ENCODE peak calls at places on chromosomes 6 and 20, in eight cellular contexts. Y, S, X, Z, O, M, N and T are unnamed samples.

GRCh38 chr6:107600936-107601335 is 111.0 kb downstream of the SOBP start:
- DNase-seq in Y (peak), S (peak), X (peak), Z (no peak), O (peak), M (no peak), N (peak), T (peak)

GRCh38 chr6:131858765-131859490 is 51.1 kb downstream of the ENPP1 start:
- DNase-seq in Y (no peak), S (peak), X (peak), Z (no peak), O (peak), M (no peak), N (peak), T (no peak)

GRCh38 chr6:149566372-149567193 is at the start of gene GINM1:
- DNase-seq in Y (peak), S (peak), X (peak), Z (peak), O (peak), M (peak), N (peak), T (no peak)

GRCh38 chr20:7196481-7196880 is 429.0 kb downstream of the BMP2 start:
- DNase-seq in Y (no peak), S (peak), X (no peak), Z (no peak), O (peak), M (no peak), N (no peak), T (peak)

GRCh38 chr6:1578293-1578745 is 31.4 kb upstream of the FOXC1 start:
- DNase-seq in Y (no peak), S (no peak), X (no peak), Z (no peak), O (no peak), M (no peak), N (no peak), T (no peak)

GRCh38 chr20:57902478-57902877 is 192.7 kb upstream of the PMEPA1 start:
- DNase-seq in Y (no peak), S (peak), X (peak), Z (no peak), O (peak), M (no peak), N (peak), T (peak)

GRCh38 chr6:82741996-82742385 is 323.6 kb downstream of the UBE3D start:
- DNase-seq in Y (no peak), S (no peak), X (no peak), Z (no peak), O (no peak), M (no peak), N (no peak), T (peak)

GRCh38 chr6:111361648-111362047 is 121.4 kb downstream of the REV3L start:
- DNase-seq in Y (no peak), S (peak), X (peak), Z (no peak), O (peak), M (no peak), N (peak), T (no peak)

GRCh38 chr6:128280066-128280465 is 240.3 kb downstream of the PTPRK start:
- DNase-seq in Y (no peak), S (no peak), X (no peak), Z (no peak), O (no peak), M (no peak), N (no peak), T (no peak)

GRCh38 chr6:66508433-66508832 is 801.4 kb upstream of the EYS start:
- DNase-seq in Y (no peak), S (peak), X (no peak), Z (no peak), O (peak), M (no peak), N (peak), T (no peak)

GRCh38 chr20:36181934-36182603 is 27.5 kb downstream of the EPB41L1 start:
- DNase-seq in Y (no peak), S (no peak), X (peak), Z (no peak), O (peak), M (no peak), N (peak), T (no peak)

DNA sequence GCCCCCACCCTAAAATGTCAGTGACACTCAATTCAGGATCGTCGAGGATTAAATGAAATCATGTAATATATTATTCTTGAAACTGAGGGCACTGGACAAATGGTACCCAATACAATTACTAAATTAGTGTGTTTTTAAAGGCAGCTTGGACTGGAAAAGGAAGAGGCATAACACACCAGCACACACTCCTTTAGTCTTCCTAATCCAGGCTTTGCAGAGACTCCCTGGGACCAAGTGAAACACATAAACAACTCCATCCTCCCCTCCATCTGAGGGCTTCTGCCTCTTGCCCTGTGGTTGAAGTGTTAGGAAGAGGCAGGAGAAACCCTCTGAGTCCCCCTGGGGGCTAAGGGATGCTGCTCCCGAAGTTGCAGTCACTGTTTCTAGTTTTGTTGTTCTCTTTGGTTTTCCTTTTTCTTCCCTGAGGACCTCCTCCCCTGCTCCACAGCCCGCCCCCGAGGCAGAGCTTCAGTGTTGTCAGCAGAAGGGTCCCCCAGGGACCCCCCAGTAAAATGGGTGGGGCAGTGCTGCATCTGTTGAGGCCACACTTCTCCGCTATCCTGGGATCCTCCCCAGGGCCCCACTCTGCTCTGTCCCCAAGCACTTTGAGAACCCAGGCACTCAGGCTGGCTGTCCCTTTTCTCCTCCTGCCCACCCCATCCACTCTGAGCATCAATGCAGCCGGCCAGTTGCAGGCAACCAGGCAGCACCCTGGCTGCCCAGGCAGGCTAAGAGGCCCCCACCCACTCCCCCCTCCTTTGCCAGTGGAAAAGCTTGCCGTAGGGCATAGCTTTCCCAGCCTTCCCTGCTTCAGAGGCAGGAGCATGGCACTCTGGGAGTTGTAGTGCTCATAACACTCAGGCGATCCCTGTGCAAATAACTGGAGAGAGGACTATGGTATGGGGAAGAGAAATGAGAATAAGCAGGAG is 5.9 kb downstream of the TMEM63B start:
- DNase-seq in Y (peak), S (peak), X (no peak), Z (no peak), O (peak), M (peak), N (peak), T (no peak)
- TF ChIP-seq CTCF in Y (no peak), S (no peak), X (no peak), Z (no peak), O (peak), M (no peak), N (no peak), T (no peak)

GRCh38 chr6:113560908-113561307 is 296.2 kb upstream of the MARCKS start:
- DNase-seq in Y (no peak), S (peak), X (peak), Z (no peak), O (peak), M (no peak), N (peak), T (peak)

GRCh38 chr6:113570176-113570575 is 287.0 kb upstream of the MARCKS start:
- DNase-seq in Y (no peak), S (no peak), X (no peak), Z (no peak), O (no peak), M (no peak), N (peak), T (no peak)

GRCh38 chr6:113562248-113562647 is 294.9 kb upstream of the MARCKS start:
- DNase-seq in Y (no peak), S (no peak), X (no peak), Z (no peak), O (no peak), M (no peak), N (no peak), T (no peak)

GRCh38 chr6:113564401-113565161 is 292.6 kb upstream of the MARCKS start:
- DNase-seq in Y (peak), S (no peak), X (peak), Z (peak), O (peak), M (peak), N (peak), T (peak)

GRCh38 chr6:113565306-113565705 is 291.8 kb upstream of the MARCKS start:
- DNase-seq in Y (no peak), S (no peak), X (peak), Z (no peak), O (no peak), M (no peak), N (no peak), T (no peak)
- H3K4me3 ChIP-seq in Y (peak), S (no peak), X (no peak), Z (no peak), O (peak), M (peak), N (no peak), T (no peak)

DNA sequence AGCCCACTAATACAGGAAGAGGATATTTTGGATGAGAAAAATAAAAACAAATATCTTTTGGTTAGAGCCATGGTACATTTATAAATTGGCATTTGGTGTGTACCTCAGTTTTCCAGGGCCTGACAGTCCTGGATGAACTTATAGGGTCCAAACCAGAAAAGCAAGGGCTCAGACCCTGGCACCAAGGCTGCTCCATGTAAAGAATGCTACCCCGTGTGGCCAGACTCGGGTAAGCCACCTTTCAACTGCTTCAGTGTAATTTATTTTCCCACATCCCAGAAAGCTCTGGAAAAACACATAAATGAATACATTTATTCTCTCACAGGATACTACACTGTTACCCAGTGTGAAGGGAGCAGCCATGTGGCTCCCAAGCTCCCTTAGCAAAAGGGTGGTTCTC is 13.9 kb downstream of the MRPL14 start:
- DNase-seq in Y (no peak), S (no peak), X (no peak), Z (no peak), O (peak), M (no peak), N (no peak), T (no peak)
- TF ChIP-seq CTCF in Y (no peak), S (peak), X (peak), Z (no peak), O (peak), M (peak), N (peak), T (peak)

GRCh38 chr6:10419749-10420545 is 5.1 kb upstream of the TFAP2A start:
- DNase-seq in Y (no peak), S (peak), X (no peak), Z (no peak), O (no peak), M (no peak), N (no peak), T (no peak)
- H3K4me3 ChIP-seq in Y (no peak), S (peak), X (no peak), Z (no peak), O (no peak), M (no peak), N (no peak), T (no peak)

GRCh38 chr6:138724015-138724414 is 49.6 kb upstream of the CCDC28A start:
- DNase-seq in Y (peak), S (no peak), X (peak), Z (no peak), O (peak), M (no peak), N (peak), T (no peak)
- TF ChIP-seq CTCF in Y (no peak), S (no peak), X (peak), Z (no peak), O (peak), M (no peak), N (no peak), T (no peak)

GRCh38 chr6:139530551-139530950 is 156.1 kb upstream of the CITED2 start:
- DNase-seq in Y (no peak), S (no peak), X (no peak), Z (no peak), O (no peak), M (no peak), N (no peak), T (no peak)
- H3K4me3 ChIP-seq in Y (no peak), S (no peak), X (no peak), Z (no peak), O (no peak), M (no peak), N (no peak), T (no peak)

DNA sequence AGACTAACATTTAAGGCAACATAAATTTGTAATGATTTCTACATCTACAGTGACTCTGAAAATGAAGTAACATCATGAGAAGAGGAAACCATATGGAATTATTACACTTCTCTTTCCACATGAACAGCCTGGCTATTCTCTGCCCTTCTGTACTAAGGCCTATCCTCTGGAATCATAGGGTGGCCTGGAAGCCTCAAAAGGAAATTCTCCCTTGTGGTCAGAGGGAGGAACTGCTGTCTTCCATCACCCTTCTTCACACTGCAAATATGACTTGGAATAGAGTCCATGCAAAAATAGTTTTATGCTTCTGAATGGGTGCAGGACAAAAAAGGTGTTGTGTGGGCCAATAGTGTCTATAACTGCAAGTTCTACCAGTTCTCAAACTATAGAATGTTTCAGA is 44.6 kb upstream of the SH3BGRL2 start:
- DNase-seq in Y (no peak), S (peak), X (peak), Z (no peak), O (peak), M (no peak), N (peak), T (no peak)
- TF ChIP-seq CTCF in Y (peak), S (peak), X (peak), Z (no peak), O (peak), M (peak), N (peak), T (peak)

DNA sequence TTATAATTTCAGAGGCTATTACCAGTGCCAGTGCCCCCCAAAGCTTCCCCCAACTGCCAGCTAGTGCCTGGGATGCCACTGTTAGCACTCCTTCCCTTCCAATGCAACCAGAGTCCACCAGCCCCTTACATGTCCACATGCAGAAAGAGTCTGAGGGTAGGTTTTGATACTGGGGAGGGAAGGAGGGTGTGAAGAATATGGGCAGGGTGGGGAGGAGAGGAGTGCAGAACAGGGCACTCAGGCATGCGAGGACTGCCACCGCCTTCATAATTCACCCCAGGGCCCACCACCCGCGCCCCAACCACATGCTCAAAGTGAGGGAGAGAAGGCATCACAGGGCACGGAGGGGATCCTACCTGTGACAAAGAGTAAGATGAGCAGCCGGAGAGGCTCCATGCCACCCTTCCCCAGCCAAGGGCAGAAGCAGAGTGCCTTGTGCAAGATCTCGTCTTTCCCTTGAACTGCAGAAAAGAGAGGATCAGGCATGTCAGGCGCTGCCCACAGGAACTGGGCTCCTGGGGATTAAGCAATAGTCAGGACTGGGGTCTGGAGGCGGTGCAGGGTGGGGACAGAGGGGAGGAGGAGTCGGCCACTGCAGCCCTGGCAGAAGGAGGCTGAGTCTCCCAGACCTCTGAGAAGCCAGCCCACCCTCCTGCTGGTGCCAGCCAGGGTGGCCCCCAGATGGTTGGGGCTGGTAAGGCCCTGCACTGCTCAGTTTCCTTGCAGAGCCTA is at the start of gene TREM2:
- DNase-seq in Y (no peak), S (no peak), X (no peak), Z (no peak), O (no peak), M (peak), N (no peak), T (no peak)
- H3K4me3 ChIP-seq in Y (no peak), S (no peak), X (no peak), Z (no peak), O (no peak), M (peak), N (no peak), T (no peak)

GRCh38 chr20:60837386-60837785 is 414.7 kb upstream of the CDH4 start:
- DNase-seq in Y (no peak), S (no peak), X (no peak), Z (no peak), O (no peak), M (no peak), N (no peak), T (no peak)

GRCh38 chr20:60835883-60836282 is 416.2 kb upstream of the CDH4 start:
- DNase-seq in Y (no peak), S (no peak), X (no peak), Z (no peak), O (no peak), M (no peak), N (no peak), T (no peak)

DNA sequence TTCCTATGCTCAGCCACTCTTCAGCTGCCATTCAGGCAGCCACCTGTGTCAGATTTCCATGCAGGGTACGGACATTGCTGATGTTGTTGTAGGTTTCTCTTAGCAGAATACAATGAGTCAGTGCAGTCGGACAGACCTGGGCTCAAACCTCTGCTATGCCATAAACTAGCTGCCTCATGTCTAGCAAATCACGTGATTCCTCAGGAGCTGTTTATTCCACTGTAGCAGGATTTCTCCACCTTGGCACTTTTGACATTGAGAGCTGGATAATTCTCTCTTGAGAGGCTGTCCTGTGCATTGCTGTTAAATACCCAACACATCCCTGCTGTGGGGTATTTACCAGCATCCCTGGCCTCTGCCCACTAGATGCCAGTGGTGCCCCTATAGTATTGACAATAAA is 413.8 kb upstream of the CDH4 start:
- DNase-seq in Y (no peak), S (no peak), X (no peak), Z (no peak), O (no peak), M (no peak), N (no peak), T (no peak)
- TF ChIP-seq CTCF in Y (no peak), S (no peak), X (no peak), Z (no peak), O (no peak), M (no peak), N (no peak), T (no peak)